ENCODE peak calls at places on chromosomes 5 and 9, in seven cellular contexts. Z, B, N, R, Y, A and E are unnamed samples.

GRCh38 chr9:86135374-86135773 is 36.0 kb upstream of the GOLM1 start:
- DNase-seq in B (no peak), Y (no peak), A (no peak), Z (no peak), N (no peak), R (no peak), E (no peak)

GRCh38 chr5:138905541-138905940 is 30.4 kb upstream of the LRRTM2 start:
- DNase-seq in N (no peak), B (no peak), Y (no peak), A (no peak), R (no peak), Z (peak), E (no peak)

GRCh38 chr9:33082538-33083326 is 6.3 kb upstream of the SMU1 start:
- DNase-seq in R (no peak), Y (no peak), Z (no peak), N (no peak), A (no peak), B (no peak), E (no peak)

GRCh38 chr9:115733736-115734135 is 419.9 kb upstream of the PAPPA start:
- DNase-seq in N (no peak), Y (no peak), B (no peak), R (no peak), A (no peak), Z (peak), E (no peak)

GRCh38 chr5:62960781-62961180 is 382.2 kb downstream of the LRRC70 start:
- DNase-seq in Z (no peak), R (no peak), Y (no peak), N (no peak), B (no peak), A (no peak), E (no peak)

GRCh38 chr9:26789959-26790358 is 102.6 kb downstream of the CAAP1 start:
- DNase-seq in Z (peak), Y (no peak), R (no peak), N (no peak), A (no peak), B (peak), E (no peak)

GRCh38 chr9:126429190-126429589 is 102.6 kb downstream of the MVB12B start:
- DNase-seq in B (no peak), Z (no peak), Y (no peak), N (no peak), A (no peak), R (no peak), E (no peak)

GRCh38 chr5:157890825-157891587 is 32.1 kb upstream of the CLINT1 start:
- DNase-seq in Z (no peak), B (no peak), N (no peak), A (no peak), R (peak), Y (peak), E (no peak)

GRCh38 chr5:15683332-15683731 is 183.4 kb downstream of the FBXL7 start:
- DNase-seq in B (no peak), Z (no peak), A (no peak), N (peak), R (peak), Y (no peak), E (no peak)

GRCh38 chr5:132211787-132212186 is 15.9 kb downstream of the P4HA2 start:
- DNase-seq in Y (no peak), Z (no peak), N (no peak), R (peak), B (no peak), A (no peak), E (no peak)

GRCh38 chr5:124453221-124454032 is 293.0 kb downstream of the ZNF608 start:
- DNase-seq in Z (peak), A (no peak), Y (peak), R (no peak), B (peak), N (no peak), E (peak)

GRCh38 chr5:153400931-153401330 is 89.5 kb upstream of the GRIA1 start:
- DNase-seq in N (no peak), B (peak), Z (peak), R (no peak), A (no peak), Y (no peak), E (no peak)

GRCh38 chr5:93123127-93123526 is 457.9 kb downstream of the NR2F1-AS1 start:
- DNase-seq in N (no peak), R (no peak), Z (no peak), A (no peak), B (no peak), Y (no peak), E (no peak)

GRCh38 chr9:123349033-123349432 is 7.0 kb upstream of the CRB2 start:
- DNase-seq in A (no peak), Y (no peak), N (no peak), Z (no peak), R (no peak), B (no peak), E (no peak)

GRCh38 chr5:178312900-178313299 is 80.3 kb upstream of the PHYKPL start:
- DNase-seq in B (no peak), N (no peak), Z (no peak), Y (no peak), A (no peak), R (no peak), E (no peak)

GRCh38 chr5:85428426-85428934 is 1043.8 kb upstream of the EDIL3 start:
- DNase-seq in Y (no peak), B (peak), R (no peak), Z (no peak), N (no peak), A (no peak), E (no peak)

GRCh38 chr5:173714551-173715428 is 98.3 kb upstream of the BOD1 start:
- DNase-seq in N (no peak), B (peak), Y (no peak), A (no peak), Z (peak), R (no peak), E (no peak)

GRCh38 chr9:29439961-29440360 is 1866.7 kb upstream of the C9orf72 start:
- DNase-seq in N (no peak), A (no peak), B (peak), Y (no peak), R (no peak), Z (no peak), E (peak)

GRCh38 chr5:102294996-102295395 is 1.1 kb downstream of the SLCO4C1 start:
- DNase-seq in Z (no peak), B (no peak), Y (no peak), A (no peak), N (peak), R (peak), E (no peak)

GRCh38 chr9:108547736-108548135 is 308.1 kb downstream of the ACTL7B start:
- DNase-seq in A (no peak), N (no peak), B (no peak), Z (no peak), R (no peak), Y (no peak), E (no peak)

GRCh38 chr5:35138232-35138631 is 90.5 kb upstream of the AGXT2 start:
- DNase-seq in R (no peak), Y (no peak), Z (peak), N (no peak), A (no peak), B (peak), E (no peak)

GRCh38 chr5:65426656-65427055 is 55.1 kb downstream of the ADAMTS6 start:
- DNase-seq in N (no peak), B (no peak), R (no peak), A (no peak), Y (no peak), Z (no peak), E (no peak)

GRCh38 chr5:143495823-143496275 is 92.4 kb upstream of the NR3C1 start:
- DNase-seq in R (no peak), Y (no peak), N (no peak), B (peak), A (no peak), Z (peak), E (no peak)

GRCh38 chr9:970310-971002 is 6.0 kb upstream of the DMRT3 start:
- DNase-seq in N (peak), B (no peak), Y (no peak), Z (no peak), A (no peak), R (peak), E (no peak)

GRCh38 chr5:62720036-62720441 is 141.4 kb downstream of the LRRC70 start:
- DNase-seq in A (peak), B (peak), N (peak), Y (peak), R (peak), Z (peak), E (peak)

GRCh38 chr9:37424686-37425297 is 2.3 kb downstream of the GRHPR start:
- DNase-seq in R (no peak), Y (no peak), B (no peak), N (no peak), A (no peak), Z (no peak), E (no peak)

GRCh38 chr9:129380961-129381401 is 202.9 kb upstream of the IER5L start:
- DNase-seq in A (no peak), N (no peak), Z (no peak), B (no peak), Y (no peak), R (peak), E (no peak)

GRCh38 chr5:10725636-10726035 is 35.4 kb downstream of the DAP start:
- DNase-seq in Z (no peak), B (peak), A (no peak), Y (no peak), N (no peak), R (no peak), E (no peak)

GRCh38 chr5:10724799-10725507 is 36.1 kb downstream of the DAP start:
- DNase-seq in A (peak), Y (no peak), N (no peak), Z (peak), B (peak), R (peak), E (peak)

GRCh38 chr5:10715605-10716004 is 45.4 kb downstream of the DAP start:
- DNase-seq in N (no peak), Z (no peak), A (no peak), B (no peak), R (no peak), Y (no peak), E (no peak)

GRCh38 chr5:10723519-10723918 is 37.5 kb downstream of the DAP start:
- DNase-seq in Z (no peak), A (no peak), R (no peak), B (no peak), N (no peak), Y (no peak), E (no peak)

DNA sequence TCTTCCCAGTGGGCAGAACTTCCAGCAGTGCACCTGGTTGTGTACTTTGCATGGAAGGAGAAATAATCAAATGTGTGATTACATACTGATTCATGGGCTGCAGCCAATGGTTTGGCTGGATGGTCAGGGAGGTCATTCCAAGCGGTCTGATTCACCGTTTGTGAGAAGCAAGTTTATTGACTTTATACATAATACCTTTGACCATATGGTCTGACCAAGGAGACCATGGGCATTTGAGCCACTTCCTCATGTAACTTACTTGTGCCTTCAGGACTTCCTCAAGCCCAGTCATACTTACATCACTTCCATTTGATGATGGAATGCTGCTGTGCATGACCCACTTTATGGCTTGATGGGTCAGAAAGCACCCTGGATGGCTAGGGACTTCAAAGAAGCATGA is 41.1 kb downstream of the DAP start:
- DNase-seq in B (peak), Z (peak), R (no peak), N (no peak), Y (no peak), A (no peak), E (peak)
- TF ChIP-seq EZH2phosphoT487 in B (no peak), Z (no peak), R (no peak), N (no peak), Y (no peak), A (no peak), E (no peak)

GRCh38 chr5:53311661-53312060 is 168.8 kb upstream of the FST start:
- DNase-seq in N (no peak), Z (no peak), R (no peak), Y (no peak), B (no peak), A (no peak), E (no peak)

GRCh38 chr5:53309653-53310052 is 170.8 kb upstream of the FST start:
- DNase-seq in A (no peak), Z (no peak), Y (no peak), N (no peak), B (no peak), R (no peak), E (no peak)

GRCh38 chr5:53318303-53318702 is 162.1 kb upstream of the FST start:
- DNase-seq in A (no peak), N (peak), Y (no peak), Z (no peak), R (peak), B (peak), E (no peak)

DNA sequence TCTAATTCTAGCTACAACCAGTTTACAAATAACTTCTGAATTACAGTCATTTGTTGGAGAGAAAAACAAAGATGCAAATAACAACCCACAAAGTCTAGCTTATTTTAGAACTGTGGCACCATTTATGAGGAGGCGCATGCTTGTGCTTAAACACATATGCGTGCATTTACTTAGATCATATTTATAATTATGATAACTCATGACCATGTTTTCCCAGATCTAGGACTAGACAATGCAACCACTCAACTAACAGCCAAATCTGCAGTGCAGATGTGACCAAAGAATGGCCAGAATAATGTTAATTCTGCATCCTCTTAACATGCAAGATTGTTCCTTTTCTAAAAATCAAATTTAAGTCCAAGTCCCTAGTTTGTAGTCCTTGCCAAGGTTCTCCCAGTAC is 167.3 kb upstream of the FST start:
- DNase-seq in R (no peak), A (no peak), B (no peak), Y (no peak), N (no peak), Z (no peak), E (no peak)
- H2AFZ ChIP-seq in R (no peak), A (no peak), B (no peak), Y (no peak), N (no peak), Z (no peak), E (no peak)

DNA sequence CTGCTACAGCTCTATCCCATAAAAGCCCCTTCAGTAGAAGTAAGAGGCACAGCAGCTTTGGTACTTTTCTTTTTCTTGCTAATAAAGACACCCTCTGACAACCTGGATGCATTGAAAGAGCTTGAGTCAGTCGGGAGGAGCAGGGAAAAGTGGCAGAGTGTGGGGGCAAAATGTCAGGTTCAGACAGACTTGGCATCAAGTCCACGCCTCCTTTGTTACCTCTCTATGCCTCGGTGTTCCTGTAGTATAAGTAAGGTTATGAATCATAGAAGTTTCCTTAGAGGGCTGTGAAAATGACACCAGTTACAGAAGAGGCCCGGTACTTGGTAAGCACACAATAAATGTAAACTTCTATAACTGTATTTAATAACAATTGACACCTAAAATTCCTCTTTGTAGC is 133.9 kb downstream of the ESM1 start:
- DNase-seq in Y (no peak), R (no peak), B (peak), A (no peak), Z (no peak), N (no peak), E (no peak)
- TF ChIP-seq EZH2phosphoT487 in Y (no peak), R (no peak), B (no peak), A (no peak), Z (no peak), N (no peak), E (no peak)

GRCh38 chr5:142324871-142325676 is at the start of gene SPRY4:
- DNase-seq in A (peak), B (peak), N (peak), Z (peak), R (peak), Y (peak), E (peak)
- H2AFZ ChIP-seq in A (peak), B (peak), N (peak), Z (peak), R (no peak), Y (peak), E (no peak)

GRCh38 chr5:56359809-56360685 is 126.9 kb upstream of the ANKRD55 start:
- DNase-seq in B (no peak), Z (no peak), Y (no peak), A (no peak), N (no peak), R (no peak), E (no peak)

GRCh38 chr5:56358703-56359428 is 125.7 kb upstream of the ANKRD55 start:
- DNase-seq in Y (no peak), B (peak), Z (peak), N (no peak), A (no peak), R (no peak), E (peak)

GRCh38 chr5:56361398-56361797 is 128.3 kb upstream of the ANKRD55 start:
- DNase-seq in A (no peak), Z (no peak), B (no peak), R (no peak), N (no peak), Y (no peak), E (no peak)

GRCh38 chr5:56359429-56359781 is 126.3 kb upstream of the ANKRD55 start:
- DNase-seq in Y (no peak), B (no peak), R (no peak), N (no peak), A (no peak), Z (no peak), E (no peak)

DNA sequence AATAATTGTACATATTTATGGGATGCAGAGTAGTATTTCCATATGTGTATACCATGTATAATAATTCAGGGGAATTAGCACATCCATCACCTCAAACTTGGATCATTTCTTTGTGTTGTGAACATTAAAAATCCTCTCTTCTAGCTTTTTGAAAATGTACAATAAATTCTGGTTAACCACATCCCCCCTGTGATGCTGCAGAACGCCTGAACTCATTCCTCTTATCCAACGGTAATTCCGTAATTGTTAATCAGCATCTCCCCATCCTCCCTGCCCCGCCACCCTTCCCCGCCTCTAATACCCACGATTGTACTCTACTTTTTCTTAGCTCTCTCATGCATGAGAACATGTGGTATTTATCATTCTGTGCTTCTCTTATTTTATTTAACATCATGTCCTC is 127.7 kb upstream of the ANKRD55 start:
- DNase-seq in Z (no peak), Y (no peak), R (no peak), B (no peak), N (no peak), A (no peak), E (no peak)
- TF ChIP-seq EZH2phosphoT487 in Z (no peak), Y (no peak), R (no peak), B (no peak), N (no peak), A (no peak), E (no peak)

GRCh38 chr9:132411091-132411508 is 1.1 kb downstream of the CFAP77 start:
- DNase-seq in Y (peak), N (peak), A (peak), B (peak), Z (peak), R (peak), E (peak)
- H2AFZ ChIP-seq in Y (peak), N (no peak), A (no peak), B (peak), Z (no peak), R (peak), E (peak)

GRCh38 chr5:104184264-104184663 is 621.7 kb upstream of the NUDT12 start:
- DNase-seq in B (peak), N (no peak), Z (no peak), A (no peak), Y (no peak), R (no peak), E (no peak)
- TF ChIP-seq EZH2phosphoT487 in B (no peak), N (no peak), Z (no peak), A (no peak), Y (no peak), R (no peak), E (no peak)

GRCh38 chr9:20658677-20659473 is 25.2 kb upstream of the FOCAD start:
- DNase-seq in N (peak), B (peak), A (no peak), R (peak), Z (peak), Y (no peak), E (no peak)
- H2AFZ ChIP-seq in N (peak), B (peak), A (peak), R (peak), Z (peak), Y (peak), E (peak)

DNA sequence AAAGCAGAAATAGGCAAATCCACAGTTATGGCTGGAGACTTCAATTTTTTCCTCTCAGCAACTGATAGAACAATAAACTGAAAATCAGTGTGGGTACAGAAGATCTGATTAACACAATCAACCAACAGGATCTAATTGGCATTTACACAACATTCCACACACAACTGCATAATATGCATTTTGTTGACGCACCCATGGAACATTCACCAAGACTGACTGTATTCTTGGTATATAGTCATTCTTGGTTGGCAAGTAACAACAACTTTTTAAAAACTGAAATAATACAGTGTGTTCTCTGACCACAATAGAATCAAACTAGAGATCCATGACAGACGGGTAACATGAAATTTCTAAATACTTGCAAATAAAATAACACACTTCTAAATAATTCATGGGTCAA is 218.7 kb upstream of the S1PR3 start:
- DNase-seq in N (no peak), Z (no peak), A (no peak), B (peak), R (no peak), Y (no peak), E (no peak)
- TF ChIP-seq EZH2phosphoT487 in N (no peak), Z (no peak), A (no peak), B (no peak), R (no peak), Y (no peak), E (no peak)